ENCODE peak calls at places on chromosomes 3 and 15, in eight cellular contexts. One of them, this sample, is unnamed.

GRCh38 chr15:78915341-78916087 is 29.3 kb downstream of the CTSH start:
- DNase-seq in choroid plexus epithelial cell: peak
- DNase-seq in fibroblast of lung: no peak
- DNase-seq in AG10803: peak
- DNase-seq in mammary epithelial cell: peak
- DNase-seq in IMR-90: no peak
- DNase-seq in fibroblast of pulmonary artery: peak
- DNase-seq in esophagus muscularis mucosa: no peak
- DNase-seq in this sample: no peak

GRCh38 chr3:52109556-52110380 is 44.5 kb downstream of the POC1A start:
- DNase-seq in choroid plexus epithelial cell: peak
- DNase-seq in fibroblast of lung: peak
- DNase-seq in AG10803: no peak
- DNase-seq in mammary epithelial cell: no peak
- DNase-seq in IMR-90: peak
- DNase-seq in fibroblast of pulmonary artery: peak
- DNase-seq in esophagus muscularis mucosa: no peak
- DNase-seq in this sample: no peak

GRCh38 chr15:77030042-77030927 is 35.4 kb downstream of the PSTPIP1 start:
- DNase-seq in choroid plexus epithelial cell: no peak
- DNase-seq in fibroblast of lung: no peak
- DNase-seq in AG10803: no peak
- DNase-seq in mammary epithelial cell: no peak
- DNase-seq in IMR-90: no peak
- DNase-seq in fibroblast of pulmonary artery: no peak
- DNase-seq in esophagus muscularis mucosa: no peak
- DNase-seq in this sample: no peak

GRCh38 chr3:71681224-71681668 is 44.0 kb downstream of the EIF4E3 start:
- DNase-seq in choroid plexus epithelial cell: peak
- DNase-seq in fibroblast of lung: peak
- DNase-seq in AG10803: peak
- DNase-seq in mammary epithelial cell: peak
- DNase-seq in IMR-90: peak
- DNase-seq in fibroblast of pulmonary artery: peak
- DNase-seq in esophagus muscularis mucosa: no peak
- DNase-seq in this sample: peak

GRCh38 chr15:73886717-73887345 is 13.5 kb downstream of the TBC1D21 start:
- DNase-seq in choroid plexus epithelial cell: no peak
- DNase-seq in fibroblast of lung: no peak
- DNase-seq in AG10803: no peak
- DNase-seq in mammary epithelial cell: no peak
- DNase-seq in IMR-90: no peak
- DNase-seq in fibroblast of pulmonary artery: no peak
- DNase-seq in esophagus muscularis mucosa: no peak
- DNase-seq in this sample: no peak

GRCh38 chr15:92316586-92317295 is 76.9 kb upstream of the ST8SIA2 start:
- DNase-seq in choroid plexus epithelial cell: no peak
- DNase-seq in fibroblast of lung: no peak
- DNase-seq in AG10803: no peak
- DNase-seq in mammary epithelial cell: no peak
- DNase-seq in IMR-90: no peak
- DNase-seq in fibroblast of pulmonary artery: no peak
- DNase-seq in esophagus muscularis mucosa: no peak
- DNase-seq in this sample: no peak

GRCh38 chr3:99895706-99896441 is 78.2 kb downstream of the CMSS1 start:
- DNase-seq in choroid plexus epithelial cell: peak
- DNase-seq in fibroblast of lung: peak
- DNase-seq in AG10803: peak
- DNase-seq in mammary epithelial cell: peak
- DNase-seq in IMR-90: peak
- DNase-seq in fibroblast of pulmonary artery: peak
- DNase-seq in esophagus muscularis mucosa: no peak
- DNase-seq in this sample: peak

GRCh38 chr3:16906679-16907078 is 21.9 kb downstream of the PLCL2 start:
- DNase-seq in choroid plexus epithelial cell: peak
- DNase-seq in fibroblast of lung: peak
- DNase-seq in AG10803: peak
- DNase-seq in mammary epithelial cell: no peak
- DNase-seq in IMR-90: peak
- DNase-seq in fibroblast of pulmonary artery: peak
- DNase-seq in esophagus muscularis mucosa: no peak
- DNase-seq in this sample: peak

GRCh38 chr3:23945903-23946751 is 1.0 kb downstream of the NR1D2 start:
- DNase-seq in choroid plexus epithelial cell: peak
- DNase-seq in fibroblast of lung: peak
- DNase-seq in AG10803: peak
- DNase-seq in mammary epithelial cell: peak
- DNase-seq in IMR-90: peak
- DNase-seq in fibroblast of pulmonary artery: peak
- DNase-seq in esophagus muscularis mucosa: peak
- DNase-seq in this sample: peak

GRCh38 chr15:63481105-63481810 is 23.1 kb upstream of the USP3 start:
- DNase-seq in choroid plexus epithelial cell: peak
- DNase-seq in fibroblast of lung: no peak
- DNase-seq in AG10803: peak
- DNase-seq in mammary epithelial cell: peak
- DNase-seq in IMR-90: peak
- DNase-seq in fibroblast of pulmonary artery: no peak
- DNase-seq in esophagus muscularis mucosa: no peak
- DNase-seq in this sample: peak

GRCh38 chr15:89755701-89756100 is 4.7 kb upstream of the MESP1 start:
- DNase-seq in choroid plexus epithelial cell: no peak
- DNase-seq in fibroblast of lung: no peak
- DNase-seq in AG10803: no peak
- DNase-seq in mammary epithelial cell: no peak
- DNase-seq in IMR-90: no peak
- DNase-seq in fibroblast of pulmonary artery: no peak
- DNase-seq in esophagus muscularis mucosa: no peak
- DNase-seq in this sample: no peak

GRCh38 chr3:8964436-8965370 is 1.4 kb upstream of the RAD18 start:
- DNase-seq in choroid plexus epithelial cell: no peak
- DNase-seq in fibroblast of lung: peak
- DNase-seq in AG10803: peak
- DNase-seq in mammary epithelial cell: peak
- DNase-seq in IMR-90: peak
- DNase-seq in fibroblast of pulmonary artery: peak
- DNase-seq in esophagus muscularis mucosa: peak
- DNase-seq in this sample: peak

GRCh38 chr15:67164401-67164791 is 90.1 kb downstream of the AAGAB start:
- DNase-seq in choroid plexus epithelial cell: peak
- DNase-seq in fibroblast of lung: no peak
- DNase-seq in AG10803: no peak
- DNase-seq in mammary epithelial cell: no peak
- DNase-seq in IMR-90: no peak
- DNase-seq in fibroblast of pulmonary artery: no peak
- DNase-seq in esophagus muscularis mucosa: no peak
- DNase-seq in this sample: no peak

GRCh38 chr15:75720787-75721461 is 8.3 kb upstream of the CSPG4 start:
- DNase-seq in choroid plexus epithelial cell: peak
- DNase-seq in fibroblast of lung: no peak
- DNase-seq in AG10803: no peak
- DNase-seq in mammary epithelial cell: peak
- DNase-seq in IMR-90: no peak
- DNase-seq in fibroblast of pulmonary artery: peak
- DNase-seq in esophagus muscularis mucosa: no peak
- DNase-seq in this sample: peak

GRCh38 chr3:129014148-129014547 is 13.0 kb downstream of the EFCC1 start:
- DNase-seq in choroid plexus epithelial cell: no peak
- DNase-seq in fibroblast of lung: no peak
- DNase-seq in AG10803: no peak
- DNase-seq in mammary epithelial cell: no peak
- DNase-seq in IMR-90: peak
- DNase-seq in fibroblast of pulmonary artery: no peak
- DNase-seq in esophagus muscularis mucosa: no peak
- DNase-seq in this sample: no peak

GRCh38 chr15:64905119-64905831 is 6.4 kb upstream of the ANKDD1A start:
- DNase-seq in choroid plexus epithelial cell: peak
- DNase-seq in fibroblast of lung: peak
- DNase-seq in AG10803: peak
- DNase-seq in mammary epithelial cell: no peak
- DNase-seq in IMR-90: peak
- DNase-seq in fibroblast of pulmonary artery: peak
- DNase-seq in esophagus muscularis mucosa: peak
- DNase-seq in this sample: peak

GRCh38 chr15:48625126-48625525 is 20.4 kb downstream of the FBN1 start:
- DNase-seq in choroid plexus epithelial cell: no peak
- DNase-seq in fibroblast of lung: no peak
- DNase-seq in AG10803: peak
- DNase-seq in mammary epithelial cell: no peak
- DNase-seq in IMR-90: no peak
- DNase-seq in fibroblast of pulmonary artery: no peak
- DNase-seq in esophagus muscularis mucosa: no peak
- DNase-seq in this sample: no peak

GRCh38 chr3:10855083-10855870 is 39.2 kb downstream of the SLC6A11 start:
- DNase-seq in choroid plexus epithelial cell: no peak
- DNase-seq in fibroblast of lung: no peak
- DNase-seq in AG10803: no peak
- DNase-seq in mammary epithelial cell: no peak
- DNase-seq in IMR-90: no peak
- DNase-seq in fibroblast of pulmonary artery: no peak
- DNase-seq in esophagus muscularis mucosa: no peak
- DNase-seq in this sample: no peak

GRCh38 chr3:94146455-94146854 is 83.6 kb downstream of the NSUN3 start:
- DNase-seq in choroid plexus epithelial cell: no peak
- DNase-seq in fibroblast of lung: no peak
- DNase-seq in AG10803: no peak
- DNase-seq in mammary epithelial cell: peak
- DNase-seq in IMR-90: no peak
- DNase-seq in fibroblast of pulmonary artery: no peak
- DNase-seq in esophagus muscularis mucosa: no peak
- DNase-seq in this sample: no peak

GRCh38 chr3:168574455-168575158 is 478.9 kb upstream of the GOLIM4 start:
- DNase-seq in choroid plexus epithelial cell: no peak
- DNase-seq in fibroblast of lung: no peak
- DNase-seq in AG10803: no peak
- DNase-seq in mammary epithelial cell: no peak
- DNase-seq in IMR-90: no peak
- DNase-seq in fibroblast of pulmonary artery: no peak
- DNase-seq in esophagus muscularis mucosa: no peak
- DNase-seq in this sample: no peak

GRCh38 chr15:82647045-82647834 is at the start of gene CPEB1:
- DNase-seq in choroid plexus epithelial cell: peak
- DNase-seq in fibroblast of lung: peak
- DNase-seq in AG10803: peak
- DNase-seq in mammary epithelial cell: peak
- DNase-seq in IMR-90: peak
- DNase-seq in fibroblast of pulmonary artery: peak
- DNase-seq in esophagus muscularis mucosa: no peak
- DNase-seq in this sample: peak

GRCh38 chr3:28816017-28816416 is 464.9 kb upstream of the RBMS3 start:
- DNase-seq in choroid plexus epithelial cell: no peak
- DNase-seq in fibroblast of lung: no peak
- DNase-seq in AG10803: no peak
- DNase-seq in mammary epithelial cell: no peak
- DNase-seq in IMR-90: no peak
- DNase-seq in fibroblast of pulmonary artery: no peak
- DNase-seq in esophagus muscularis mucosa: no peak
- DNase-seq in this sample: no peak

GRCh38 chr3:73681610-73682009 is 56.9 kb upstream of the PDZRN3 start:
- DNase-seq in choroid plexus epithelial cell: peak
- DNase-seq in fibroblast of lung: peak
- DNase-seq in AG10803: peak
- DNase-seq in mammary epithelial cell: peak
- DNase-seq in IMR-90: peak
- DNase-seq in fibroblast of pulmonary artery: peak
- DNase-seq in esophagus muscularis mucosa: no peak
- DNase-seq in this sample: peak

GRCh38 chr3:45119824-45120614 is 26.2 kb downstream of the CDCP1 start:
- DNase-seq in choroid plexus epithelial cell: no peak
- DNase-seq in fibroblast of lung: peak
- DNase-seq in AG10803: no peak
- DNase-seq in mammary epithelial cell: peak
- DNase-seq in IMR-90: peak
- DNase-seq in fibroblast of pulmonary artery: no peak
- DNase-seq in esophagus muscularis mucosa: no peak
- DNase-seq in this sample: peak

GRCh38 chr3:195270350-195271115 is 426 bp downstream of the XXYLT1 start:
- DNase-seq in choroid plexus epithelial cell: peak
- DNase-seq in fibroblast of lung: peak
- DNase-seq in AG10803: peak
- DNase-seq in mammary epithelial cell: peak
- DNase-seq in IMR-90: peak
- DNase-seq in fibroblast of pulmonary artery: peak
- DNase-seq in esophagus muscularis mucosa: peak
- DNase-seq in this sample: peak
- H3K4me3 ChIP-seq in choroid plexus epithelial cell: peak
- H3K4me3 ChIP-seq in fibroblast of lung: peak
- H3K4me3 ChIP-seq in AG10803: peak
- H3K4me3 ChIP-seq in mammary epithelial cell: peak
- H3K4me3 ChIP-seq in IMR-90: peak
- H3K4me3 ChIP-seq in fibroblast of pulmonary artery: peak
- H3K4me3 ChIP-seq in esophagus muscularis mucosa: peak
- H3K4me3 ChIP-seq in this sample: peak

DNA sequence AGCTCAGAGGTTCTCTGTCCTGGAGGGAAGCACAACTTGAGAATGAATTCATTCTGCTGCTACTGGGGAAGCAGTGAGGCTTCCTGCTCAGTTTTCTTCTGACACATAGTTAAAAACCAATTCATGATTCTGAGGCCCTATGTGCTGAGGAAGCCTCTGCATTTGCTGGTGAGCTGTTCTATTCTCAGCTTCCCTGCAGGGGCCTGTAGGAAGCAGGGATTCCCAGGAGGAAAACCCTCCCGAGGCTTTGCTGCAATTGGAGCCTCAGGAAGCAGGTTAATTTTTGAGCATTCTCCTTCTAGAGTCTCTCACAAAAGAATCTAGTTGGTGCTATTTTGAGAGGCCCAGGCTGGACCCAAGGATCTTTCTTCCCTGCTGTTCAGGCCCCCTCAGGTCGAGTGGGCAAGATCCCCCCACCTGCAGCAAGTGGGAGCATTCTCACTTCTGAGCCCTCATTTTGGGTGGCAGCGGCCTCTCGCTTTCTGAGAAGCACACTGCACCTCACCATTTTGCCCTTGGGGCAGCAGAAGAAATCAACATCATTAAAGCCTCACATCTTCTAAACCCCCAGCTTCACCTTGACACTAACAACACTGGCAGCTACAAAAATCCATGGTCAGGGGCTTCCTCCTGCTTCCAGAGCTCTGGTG is 197.5 kb upstream of the TSC22D2 start:
- DNase-seq in choroid plexus epithelial cell: peak
- DNase-seq in fibroblast of lung: no peak
- DNase-seq in AG10803: no peak
- DNase-seq in mammary epithelial cell: no peak
- DNase-seq in IMR-90: peak
- DNase-seq in fibroblast of pulmonary artery: no peak
- DNase-seq in esophagus muscularis mucosa: no peak
- DNase-seq in this sample: no peak
- TF ChIP-seq CTCF in choroid plexus epithelial cell: no peak
- TF ChIP-seq CTCF in fibroblast of lung: no peak
- TF ChIP-seq CTCF in AG10803: no peak
- TF ChIP-seq CTCF in mammary epithelial cell: no peak
- TF ChIP-seq CTCF in IMR-90: no peak
- TF ChIP-seq CTCF in fibroblast of pulmonary artery: no peak
- TF ChIP-seq CTCF in esophagus muscularis mucosa: no peak
- TF ChIP-seq CTCF in this sample: no peak

GRCh38 chr3:187919535-187919934 is 174.3 kb upstream of the BCL6 start:
- DNase-seq in choroid plexus epithelial cell: no peak
- DNase-seq in fibroblast of lung: no peak
- DNase-seq in AG10803: no peak
- DNase-seq in mammary epithelial cell: no peak
- DNase-seq in IMR-90: no peak
- DNase-seq in fibroblast of pulmonary artery: no peak
- DNase-seq in esophagus muscularis mucosa: no peak
- DNase-seq in this sample: no peak
- H3K4me3 ChIP-seq in choroid plexus epithelial cell: no peak
- H3K4me3 ChIP-seq in fibroblast of lung: no peak
- H3K4me3 ChIP-seq in AG10803: no peak
- H3K4me3 ChIP-seq in mammary epithelial cell: no peak
- H3K4me3 ChIP-seq in IMR-90: no peak
- H3K4me3 ChIP-seq in fibroblast of pulmonary artery: no peak
- H3K4me3 ChIP-seq in esophagus muscularis mucosa: no peak
- H3K4me3 ChIP-seq in this sample: no peak

GRCh38 chr3:13105851-13106250 is 32.6 kb upstream of the IQSEC1 start:
- DNase-seq in choroid plexus epithelial cell: no peak
- DNase-seq in fibroblast of lung: no peak
- DNase-seq in AG10803: no peak
- DNase-seq in mammary epithelial cell: no peak
- DNase-seq in IMR-90: no peak
- DNase-seq in fibroblast of pulmonary artery: no peak
- DNase-seq in esophagus muscularis mucosa: no peak
- DNase-seq in this sample: no peak
- TF ChIP-seq CTCF in choroid plexus epithelial cell: no peak
- TF ChIP-seq CTCF in fibroblast of lung: no peak
- TF ChIP-seq CTCF in AG10803: no peak
- TF ChIP-seq CTCF in mammary epithelial cell: no peak
- TF ChIP-seq CTCF in IMR-90: no peak
- TF ChIP-seq CTCF in fibroblast of pulmonary artery: no peak
- TF ChIP-seq CTCF in esophagus muscularis mucosa: no peak
- TF ChIP-seq CTCF in this sample: no peak

This sample was measured in foreskin fibroblast.